ENCODE peak calls at places on chromosomes 11 and 22, in ten cellular contexts. O is fibroblast of lung, B is AG04450, L is sigmoid colon, S is PC-9, E is right atrium auricular region, P is esophagus muscularis mucosa, I is IMR-90, K is brain microvascular endothelial cell, Z is lower lobe of right lung. V is an unnamed sample.

GRCh38 chr22:34917239-34917638 is 148.7 kb upstream of the ISX start:
- DNase-seq in O (no peak), B (no peak), L (no peak), S (no peak), E (no peak), P (no peak), I (no peak), K (no peak), Z (no peak), V (no peak)

GRCh38 chr22:36201630-36202312 is at the start of gene APOL4:
- DNase-seq in O (peak), B (no peak), L (peak), S (no peak), E (peak), P (no peak), I (no peak), K (no peak), Z (peak), V (no peak)

GRCh38 chr11:92129811-92130210 is 94.8 kb upstream of the FAT3 start:
- DNase-seq in O (no peak), B (no peak), L (no peak), S (no peak), E (no peak), P (no peak), I (no peak), K (no peak), Z (no peak), V (no peak)

GRCh38 chr11:27241316-27242122 is 121.5 kb downstream of the CCDC34 start:
- DNase-seq in O (peak), B (no peak), L (no peak), S (no peak), E (no peak), P (no peak), I (peak), K (peak), Z (no peak), V (peak)

GRCh38 chr11:94025695-94026394 is 4.7 kb downstream of the HEPHL1 start:
- DNase-seq in O (peak), B (no peak), L (no peak), S (no peak), E (no peak), P (peak), I (peak), K (peak), Z (no peak), V (no peak)

GRCh38 chr22:19688301-19689290 is 25.7 kb upstream of the SEPTIN5 start:
- DNase-seq in O (no peak), B (no peak), L (no peak), S (no peak), E (no peak), P (no peak), I (no peak), K (no peak), Z (no peak), V (no peak)

GRCh38 chr11:76139317-76139716 is 67.0 kb downstream of the WNT11 start:
- DNase-seq in O (no peak), B (no peak), L (no peak), S (no peak), E (no peak), P (no peak), I (no peak), K (no peak), Z (no peak), V (no peak)

GRCh38 chr11:99911116-99911515 is 776.0 kb upstream of the ARHGAP42 start:
- DNase-seq in O (no peak), B (no peak), L (no peak), S (no peak), E (no peak), P (no peak), I (no peak), K (no peak), Z (no peak), V (no peak)

GRCh38 chr11:77046060-77046501 is 11.9 kb downstream of the B3GNT6 start:
- DNase-seq in O (no peak), B (no peak), L (peak), S (peak), E (no peak), P (no peak), I (no peak), K (no peak), Z (peak), V (peak)

GRCh38 chr22:40953446-40953845 is 2.3 kb downstream of the RBX1 start:
- DNase-seq in O (no peak), B (no peak), L (no peak), S (no peak), E (no peak), P (no peak), I (no peak), K (no peak), Z (no peak), V (no peak)

GRCh38 chr22:40955516-40955915 is 4.3 kb downstream of the RBX1 start:
- DNase-seq in O (peak), B (no peak), L (no peak), S (no peak), E (no peak), P (no peak), I (peak), K (no peak), Z (no peak), V (no peak)

GRCh38 chr22:40954095-40954494 is 2.9 kb downstream of the RBX1 start:
- DNase-seq in O (no peak), B (no peak), L (no peak), S (no peak), E (no peak), P (no peak), I (no peak), K (no peak), Z (no peak), V (no peak)

GRCh38 chr22:40951795-40952602 is 821 bp downstream of the RBX1 start:
- DNase-seq in O (no peak), B (no peak), L (no peak), S (no peak), E (no peak), P (no peak), I (peak), K (no peak), Z (no peak), V (no peak)

GRCh38 chr22:40950888-40951794 is at the start of gene RBX1:
- DNase-seq in O (peak), B (peak), L (peak), S (peak), E (peak), P (peak), I (peak), K (peak), Z (peak), V (peak)
- TF ChIP-seq CTCF in O (no peak), B (no peak), L (no peak), S (no peak), E (no peak), P (no peak), I (no peak), K (no peak), Z (no peak), V (no peak)

DNA sequence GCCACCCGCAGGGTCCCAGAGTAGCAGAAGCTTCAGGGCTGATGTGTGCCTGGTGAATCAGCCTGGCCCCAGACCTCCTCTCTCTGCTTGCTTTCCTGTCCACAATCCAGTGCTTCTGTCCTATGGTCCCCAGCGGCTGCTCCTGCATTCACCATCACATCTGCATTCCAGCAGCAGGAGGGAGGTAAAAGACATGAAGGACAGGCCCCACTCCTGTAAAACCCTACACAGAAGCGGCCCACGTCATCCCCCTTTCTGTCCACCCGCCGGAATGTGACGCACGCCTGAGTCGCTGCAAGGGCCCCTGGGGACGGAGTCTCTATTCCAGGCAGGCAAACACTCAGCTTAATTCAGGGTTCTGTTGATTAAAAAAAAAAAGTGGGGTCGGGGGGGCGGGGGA is 58.3 kb downstream of the CDKN1C start:
- DNase-seq in O (no peak), B (no peak), L (no peak), S (no peak), E (no peak), P (no peak), I (peak), K (peak), Z (peak), V (no peak)
- H3K27ac ChIP-seq in O (no peak), B (peak), L (peak), S (no peak), E (peak), P (peak), I (peak), K (peak), Z (peak), V (peak)

GRCh38 chr11:66467756-66468155 is 1.1 kb downstream of the PELI3 start:
- DNase-seq in O (peak), B (no peak), L (no peak), S (peak), E (no peak), P (no peak), I (no peak), K (no peak), Z (peak), V (no peak)

GRCh38 chr11:66468691-66469090 is 2.0 kb downstream of the PELI3 start:
- DNase-seq in O (no peak), B (no peak), L (no peak), S (no peak), E (no peak), P (no peak), I (no peak), K (no peak), Z (no peak), V (no peak)

GRCh38 chr11:66465371-66466224 is 1.1 kb upstream of the PELI3 start:
- DNase-seq in O (no peak), B (no peak), L (no peak), S (no peak), E (no peak), P (no peak), I (no peak), K (no peak), Z (no peak), V (no peak)

GRCh38 chr11:66466225-66467033 is at the start of gene PELI3:
- DNase-seq in O (peak), B (peak), L (peak), S (peak), E (peak), P (peak), I (peak), K (peak), Z (peak), V (peak)

DNA sequence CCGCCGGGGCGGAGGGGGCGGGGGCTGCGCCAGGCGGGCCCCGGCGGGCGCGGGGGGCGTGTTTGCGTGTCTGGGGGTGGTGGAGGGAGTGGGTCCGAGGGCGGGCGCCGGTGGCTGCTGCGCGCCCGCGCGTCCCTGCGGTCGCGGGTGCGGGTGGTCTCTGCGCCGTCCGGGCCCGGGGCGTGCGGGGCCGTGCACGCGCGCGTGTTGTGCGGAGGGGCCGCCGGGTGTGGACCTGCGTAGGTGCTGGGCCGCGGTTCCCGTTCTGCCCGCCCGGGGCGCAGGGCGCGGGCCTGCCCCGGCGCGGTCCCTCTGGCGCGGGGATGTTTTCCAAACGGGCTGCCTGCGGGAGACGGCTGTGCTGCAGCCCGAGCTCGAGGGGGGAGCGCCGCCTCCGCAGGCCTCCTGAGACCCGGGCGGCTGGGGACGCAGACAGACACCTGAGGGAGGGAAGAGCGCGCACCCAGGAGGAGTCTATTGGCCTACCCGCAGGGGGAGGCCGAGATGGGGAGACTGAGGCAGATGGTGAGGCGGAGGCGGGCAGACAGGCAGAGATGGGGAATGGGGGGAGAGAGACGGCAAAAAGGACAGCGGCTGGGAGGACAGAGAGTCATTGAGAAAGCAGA is 442 bp downstream of the PELI3 start:
- DNase-seq in O (no peak), B (no peak), L (no peak), S (peak), E (no peak), P (no peak), I (peak), K (no peak), Z (peak), V (peak)
- TF ChIP-seq CTCF in O (peak), B (peak), L (peak), S (peak), E (no peak), P (peak), I (peak), K (peak), Z (peak), V (peak)

GRCh38 chr11:7538023-7538422 is 24.2 kb downstream of the PPFIBP2 start:
- DNase-seq in O (no peak), B (no peak), L (peak), S (no peak), E (peak), P (peak), I (no peak), K (no peak), Z (no peak), V (no peak)
- H3K27ac ChIP-seq in O (no peak), B (no peak), L (no peak), S (no peak), E (no peak), P (no peak), I (no peak), K (no peak), Z (no peak), V (no peak)

GRCh38 chr11:65019824-65020223 is 5.9 kb downstream of the ARL2 start:
- DNase-seq in O (no peak), B (no peak), L (no peak), S (no peak), E (no peak), P (no peak), I (no peak), K (no peak), Z (no peak), V (no peak)

GRCh38 chr11:65014146-65014960 is at the start of gene ARL2:
- DNase-seq in O (no peak), B (no peak), L (no peak), S (peak), E (peak), P (peak), I (no peak), K (no peak), Z (no peak), V (peak)

GRCh38 chr11:65013692-65014145 is 241 bp upstream of the ARL2 start:
- DNase-seq in O (peak), B (peak), L (peak), S (no peak), E (peak), P (no peak), I (peak), K (peak), Z (peak), V (peak)

GRCh38 chr11:65017927-65018326 is 4.0 kb downstream of the ARL2 start:
- DNase-seq in O (no peak), B (no peak), L (no peak), S (no peak), E (no peak), P (no peak), I (no peak), K (no peak), Z (no peak), V (no peak)

GRCh38 chr11:65016705-65017104 is 2.7 kb downstream of the ARL2 start:
- DNase-seq in O (no peak), B (no peak), L (no peak), S (no peak), E (no peak), P (no peak), I (no peak), K (no peak), Z (no peak), V (no peak)
- TF ChIP-seq CTCF in O (no peak), B (no peak), L (no peak), S (no peak), E (no peak), P (no peak), I (no peak), K (no peak), Z (no peak), V (no peak)

GRCh38 chr11:114605370-114605769 is 9.8 kb upstream of the NXPE4 start:
- DNase-seq in O (no peak), B (no peak), L (no peak), S (no peak), E (no peak), P (peak), I (no peak), K (no peak), Z (no peak), V (no peak)
- H3K27ac ChIP-seq in O (no peak), B (no peak), L (no peak), S (no peak), E (no peak), P (no peak), I (no peak), K (no peak), Z (no peak), V (no peak)

GRCh38 chr11:119599864-119600593 is 129.0 kb downstream of the NECTIN1 start:
- DNase-seq in O (no peak), B (no peak), L (no peak), S (no peak), E (no peak), P (no peak), I (peak), K (no peak), Z (no peak), V (no peak)

GRCh38 chr11:119608201-119608600 is 120.8 kb downstream of the NECTIN1 start:
- DNase-seq in O (no peak), B (no peak), L (no peak), S (no peak), E (no peak), P (no peak), I (no peak), K (no peak), Z (no peak), V (no peak)

GRCh38 chr11:119607726-119608125 is 121.3 kb downstream of the NECTIN1 start:
- DNase-seq in O (no peak), B (no peak), L (no peak), S (no peak), E (no peak), P (no peak), I (no peak), K (no peak), Z (no peak), V (no peak)

GRCh38 chr11:119605137-119605675 is 123.8 kb downstream of the NECTIN1 start:
- DNase-seq in O (no peak), B (no peak), L (no peak), S (no peak), E (no peak), P (no peak), I (no peak), K (no peak), Z (no peak), V (no peak)

DNA sequence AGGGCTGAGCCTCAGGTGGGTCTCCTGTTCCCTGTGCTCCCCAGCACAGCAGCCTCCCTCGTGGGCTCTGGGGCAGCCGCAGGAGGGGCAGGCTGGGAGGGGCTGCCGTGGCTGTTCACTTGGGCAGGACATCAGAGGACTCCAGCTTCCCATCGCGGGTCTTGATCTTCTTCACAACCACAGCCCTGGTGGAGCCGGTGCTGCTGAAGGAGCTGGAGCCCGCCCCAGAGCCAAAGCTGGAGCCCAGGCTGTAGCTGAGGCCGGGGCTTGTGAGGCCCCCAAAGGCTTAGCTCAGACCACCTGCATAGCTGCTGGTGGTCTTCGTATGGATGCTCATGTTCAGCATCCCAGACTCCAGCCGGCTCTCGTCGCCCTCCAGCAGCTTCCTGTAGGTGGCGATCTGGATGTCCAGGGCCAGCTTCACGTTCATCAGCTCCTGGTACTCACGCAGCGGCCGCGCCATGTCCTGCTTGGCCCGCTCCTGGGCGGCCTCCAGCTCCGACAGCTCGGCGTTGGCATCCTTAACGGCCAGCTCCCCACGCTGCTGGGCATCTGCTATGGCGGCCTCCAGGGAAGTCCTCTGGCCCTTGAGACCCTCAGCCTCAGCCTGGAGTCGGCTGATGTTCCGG is 126.1 kb downstream of the NECTIN1 start:
- DNase-seq in O (no peak), B (no peak), L (no peak), S (no peak), E (no peak), P (no peak), I (no peak), K (no peak), Z (no peak), V (no peak)
- TF ChIP-seq CTCF in O (no peak), B (no peak), L (no peak), S (no peak), E (no peak), P (no peak), I (no peak), K (peak), Z (no peak), V (no peak)

V was measured in RWPE1.